ENCODE peak calls at places on chromosomes 7 and 10, in seven cellular contexts. One of them, this sample, is unnamed.

GRCh38 chr7:108028111-108028510 is 25.1 kb upstream of the LAMB1 start:
- DNase-seq in heart left ventricle: no peak
- DNase-seq in choroid plexus epithelial cell: no peak
- DNase-seq in cardiac fibroblast: no peak
- DNase-seq in tibial artery: no peak
- DNase-seq in HFF-Myc: no peak
- DNase-seq in gastrocnemius medialis: no peak
- DNase-seq in this sample: no peak

GRCh38 chr7:4996696-4997222 is 37.8 kb upstream of the MMD2 start:
- DNase-seq in heart left ventricle: no peak
- DNase-seq in choroid plexus epithelial cell: no peak
- DNase-seq in cardiac fibroblast: no peak
- DNase-seq in tibial artery: no peak
- DNase-seq in HFF-Myc: no peak
- DNase-seq in gastrocnemius medialis: no peak
- DNase-seq in this sample: no peak

GRCh38 chr10:43045631-43046287 is 31.1 kb upstream of the RET start:
- DNase-seq in heart left ventricle: no peak
- DNase-seq in choroid plexus epithelial cell: no peak
- DNase-seq in cardiac fibroblast: no peak
- DNase-seq in tibial artery: peak; percentile 19
- DNase-seq in HFF-Myc: no peak
- DNase-seq in gastrocnemius medialis: peak; percentile 7
- DNase-seq in this sample: no peak

GRCh38 chr7:70894799-70895198 is 237.1 kb upstream of the GALNT17 start:
- DNase-seq in heart left ventricle: no peak
- DNase-seq in choroid plexus epithelial cell: no peak
- DNase-seq in cardiac fibroblast: no peak
- DNase-seq in tibial artery: no peak
- DNase-seq in HFF-Myc: no peak
- DNase-seq in gastrocnemius medialis: no peak
- DNase-seq in this sample: no peak

GRCh38 chr7:135970682-135971365 is 6.3 kb downstream of the MTPN start:
- DNase-seq in heart left ventricle: no peak
- DNase-seq in choroid plexus epithelial cell: no peak
- DNase-seq in cardiac fibroblast: no peak
- DNase-seq in tibial artery: no peak
- DNase-seq in HFF-Myc: no peak
- DNase-seq in gastrocnemius medialis: no peak
- DNase-seq in this sample: peak; percentile 48

GRCh38 chr10:112471878-112472487 is 25.0 kb downstream of the VTI1A start:
- DNase-seq in heart left ventricle: no peak
- DNase-seq in choroid plexus epithelial cell: peak; percentile 81
- DNase-seq in cardiac fibroblast: peak; percentile 75
- DNase-seq in tibial artery: no peak
- DNase-seq in HFF-Myc: peak; percentile 26
- DNase-seq in gastrocnemius medialis: no peak
- DNase-seq in this sample: peak; percentile 65

GRCh38 chr7:29884399-29885272 is 78.3 kb downstream of the WIPF3 start:
- DNase-seq in heart left ventricle: no peak
- DNase-seq in choroid plexus epithelial cell: no peak
- DNase-seq in cardiac fibroblast: no peak
- DNase-seq in tibial artery: no peak
- DNase-seq in HFF-Myc: no peak
- DNase-seq in gastrocnemius medialis: no peak
- DNase-seq in this sample: no peak

GRCh38 chr7:7911339-7911738 is 57.3 kb upstream of the GLCCI1 start:
- DNase-seq in heart left ventricle: no peak
- DNase-seq in choroid plexus epithelial cell: peak; percentile 90
- DNase-seq in cardiac fibroblast: peak; percentile 59
- DNase-seq in tibial artery: no peak
- DNase-seq in HFF-Myc: peak; percentile 9
- DNase-seq in gastrocnemius medialis: no peak
- DNase-seq in this sample: no peak

GRCh38 chr10:72329290-72330058 is 25.2 kb downstream of the DNAJB12 start:
- DNase-seq in heart left ventricle: peak; percentile 51
- DNase-seq in choroid plexus epithelial cell: no peak
- DNase-seq in cardiac fibroblast: no peak
- DNase-seq in tibial artery: peak; percentile 75
- DNase-seq in HFF-Myc: no peak
- DNase-seq in gastrocnemius medialis: no peak
- DNase-seq in this sample: no peak

GRCh38 chr7:54981913-54982312 is 36.9 kb upstream of the EGFR start:
- DNase-seq in heart left ventricle: no peak
- DNase-seq in choroid plexus epithelial cell: no peak
- DNase-seq in cardiac fibroblast: no peak
- DNase-seq in tibial artery: no peak
- DNase-seq in HFF-Myc: no peak
- DNase-seq in gastrocnemius medialis: no peak
- DNase-seq in this sample: no peak

GRCh38 chr7:115471891-115472290 is 550.0 kb downstream of the MDFIC start:
- DNase-seq in heart left ventricle: no peak
- DNase-seq in choroid plexus epithelial cell: peak; percentile 15
- DNase-seq in cardiac fibroblast: peak; percentile 54
- DNase-seq in tibial artery: no peak
- DNase-seq in HFF-Myc: peak; percentile 21
- DNase-seq in gastrocnemius medialis: no peak
- DNase-seq in this sample: no peak

GRCh38 chr7:106959753-106960152 is 84.8 kb upstream of the PRKAR2B start:
- DNase-seq in heart left ventricle: no peak
- DNase-seq in choroid plexus epithelial cell: no peak
- DNase-seq in cardiac fibroblast: no peak
- DNase-seq in tibial artery: no peak
- DNase-seq in HFF-Myc: no peak
- DNase-seq in gastrocnemius medialis: no peak
- DNase-seq in this sample: no peak

GRCh38 chr7:56256108-56256507 is 139.9 kb upstream of the NUPR2 start:
- DNase-seq in heart left ventricle: no peak
- DNase-seq in choroid plexus epithelial cell: no peak
- DNase-seq in cardiac fibroblast: no peak
- DNase-seq in tibial artery: no peak
- DNase-seq in HFF-Myc: no peak
- DNase-seq in gastrocnemius medialis: no peak
- DNase-seq in this sample: no peak

GRCh38 chr7:3082831-3083230 is 39.2 kb upstream of the CARD11 start:
- DNase-seq in heart left ventricle: no peak
- DNase-seq in choroid plexus epithelial cell: no peak
- DNase-seq in cardiac fibroblast: no peak
- DNase-seq in tibial artery: no peak
- DNase-seq in HFF-Myc: no peak
- DNase-seq in gastrocnemius medialis: no peak
- DNase-seq in this sample: peak; percentile 64

GRCh38 chr10:103231047-103231551 is 14.6 kb upstream of the RPEL1 start:
- DNase-seq in heart left ventricle: no peak
- DNase-seq in choroid plexus epithelial cell: peak; percentile 96
- DNase-seq in cardiac fibroblast: peak; percentile 96
- DNase-seq in tibial artery: no peak
- DNase-seq in HFF-Myc: peak; percentile 73
- DNase-seq in gastrocnemius medialis: peak; percentile 68
- DNase-seq in this sample: no peak

GRCh38 chr10:16748749-16749148 is 68.5 kb downstream of the RSU1 start:
- DNase-seq in heart left ventricle: no peak
- DNase-seq in choroid plexus epithelial cell: no peak
- DNase-seq in cardiac fibroblast: no peak
- DNase-seq in tibial artery: no peak
- DNase-seq in HFF-Myc: no peak
- DNase-seq in gastrocnemius medialis: no peak
- DNase-seq in this sample: no peak

GRCh38 chr7:7157177-7157886 is 25.0 kb upstream of the C1GALT1 start:
- DNase-seq in heart left ventricle: peak; percentile 24
- DNase-seq in choroid plexus epithelial cell: peak; percentile 82
- DNase-seq in cardiac fibroblast: peak; percentile 67
- DNase-seq in tibial artery: no peak
- DNase-seq in HFF-Myc: no peak
- DNase-seq in gastrocnemius medialis: no peak
- DNase-seq in this sample: peak; percentile 99

GRCh38 chr10:52283174-52283573 is 30.9 kb upstream of the DKK1 start:
- DNase-seq in heart left ventricle: no peak
- DNase-seq in choroid plexus epithelial cell: peak; percentile 41
- DNase-seq in cardiac fibroblast: peak; percentile 23
- DNase-seq in tibial artery: no peak
- DNase-seq in HFF-Myc: no peak
- DNase-seq in gastrocnemius medialis: no peak
- DNase-seq in this sample: no peak

GRCh38 chr7:111384065-111384891 is 178.0 kb downstream of the IMMP2L start:
- DNase-seq in heart left ventricle: no peak
- DNase-seq in choroid plexus epithelial cell: peak; percentile 74
- DNase-seq in cardiac fibroblast: peak; percentile 56
- DNase-seq in tibial artery: no peak
- DNase-seq in HFF-Myc: no peak
- DNase-seq in gastrocnemius medialis: no peak
- DNase-seq in this sample: no peak

DNA sequence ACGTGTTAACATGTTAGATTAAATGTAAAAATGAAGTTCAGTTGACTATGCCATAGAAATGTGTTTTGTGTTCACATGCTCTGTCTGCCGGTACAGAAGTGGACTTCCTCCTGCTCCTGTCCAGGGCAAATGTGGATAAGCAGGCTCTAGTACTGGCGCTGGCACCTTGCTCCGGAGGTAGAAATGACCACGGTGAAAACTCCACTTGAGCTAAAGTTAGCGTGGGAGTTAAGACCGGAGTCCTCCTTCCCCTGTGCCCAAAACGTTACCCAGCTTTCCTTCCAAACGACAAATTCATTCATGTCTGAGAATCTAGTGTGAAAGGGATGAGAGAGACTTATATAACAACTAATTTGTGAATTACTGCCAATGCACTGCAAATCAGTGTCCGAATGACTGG is 35.0 kb upstream of the ATP6V0A4 start:
- DNase-seq in heart left ventricle: no peak
- DNase-seq in choroid plexus epithelial cell: no peak
- DNase-seq in cardiac fibroblast: no peak
- DNase-seq in tibial artery: no peak
- DNase-seq in HFF-Myc: no peak
- DNase-seq in gastrocnemius medialis: no peak
- DNase-seq in this sample: no peak
- H3K4me3 ChIP-seq in heart left ventricle: no peak overlapping the region
- H3K4me3 ChIP-seq in choroid plexus epithelial cell: no peak overlapping the region
- H3K4me3 ChIP-seq in cardiac fibroblast: no peak overlapping the region
- H3K4me3 ChIP-seq in tibial artery: no peak overlapping the region
- H3K4me3 ChIP-seq in HFF-Myc: no peak overlapping the region
- H3K4me3 ChIP-seq in gastrocnemius medialis: no peak overlapping the region
- H3K4me3 ChIP-seq in this sample: no peak overlapping the region

GRCh38 chr10:110494532-110494931 is 3.2 kb upstream of the DUSP5 start:
- DNase-seq in heart left ventricle: no peak
- DNase-seq in choroid plexus epithelial cell: no peak
- DNase-seq in cardiac fibroblast: no peak
- DNase-seq in tibial artery: no peak
- DNase-seq in HFF-Myc: no peak
- DNase-seq in gastrocnemius medialis: no peak
- DNase-seq in this sample: no peak
- H3K4me3 ChIP-seq in heart left ventricle: no peak overlapping the region
- H3K4me3 ChIP-seq in choroid plexus epithelial cell: no peak overlapping the region
- H3K4me3 ChIP-seq in cardiac fibroblast: no peak overlapping the region
- H3K4me3 ChIP-seq in tibial artery: no peak overlapping the region
- H3K4me3 ChIP-seq in HFF-Myc: no peak overlapping the region
- H3K4me3 ChIP-seq in gastrocnemius medialis: no peak overlapping the region
- H3K4me3 ChIP-seq in this sample: no peak overlapping the region

DNA sequence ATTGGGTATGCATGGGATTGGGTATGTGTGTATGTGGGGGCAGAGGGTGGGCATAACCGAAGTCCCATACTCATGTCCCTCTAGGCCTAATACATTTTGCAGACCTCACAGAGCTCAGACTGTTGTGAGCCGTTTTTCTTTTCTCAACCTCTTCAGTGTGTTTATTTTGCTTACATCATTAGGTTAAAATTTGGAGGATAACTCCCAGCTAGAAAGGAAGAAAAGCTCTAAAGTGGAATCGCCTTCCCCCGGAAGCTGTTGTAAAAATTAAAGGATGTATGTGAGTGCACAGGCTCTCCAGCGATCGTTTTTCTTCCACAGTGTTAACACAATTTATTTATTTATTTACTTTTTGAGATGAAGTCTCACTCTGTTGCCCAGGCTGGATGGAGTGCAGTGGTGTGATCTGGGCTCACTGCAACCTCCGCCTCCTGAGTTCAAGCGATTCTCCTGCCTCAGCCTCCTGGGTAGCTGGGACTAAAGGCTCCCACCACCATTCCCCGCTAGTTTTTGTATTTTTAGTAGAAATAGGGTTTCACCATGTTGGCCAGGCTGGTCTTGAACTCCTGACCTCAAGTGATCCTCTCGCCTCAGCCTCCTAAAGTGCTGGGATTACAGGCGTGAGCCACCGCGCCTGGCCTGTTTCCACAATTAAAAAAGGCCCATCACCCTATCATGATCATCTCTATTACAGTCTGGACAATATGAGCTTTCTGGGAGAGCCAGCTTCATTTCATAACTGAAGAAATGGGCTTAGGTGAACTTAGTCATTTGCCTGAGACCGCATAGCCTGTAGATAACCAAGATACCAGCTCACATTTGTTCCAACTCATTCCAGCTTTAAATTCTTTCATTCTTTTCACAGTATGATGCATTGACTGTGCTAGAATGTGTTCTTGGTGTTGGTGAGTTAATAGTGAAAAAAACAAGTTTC is 1.7 kb upstream of the H2AZ2 start:
- DNase-seq in heart left ventricle: no peak
- DNase-seq in choroid plexus epithelial cell: peak; percentile 83
- DNase-seq in cardiac fibroblast: peak; percentile 31
- DNase-seq in tibial artery: no peak
- DNase-seq in HFF-Myc: no peak
- DNase-seq in gastrocnemius medialis: no peak
- DNase-seq in this sample: no peak
- H3K4me3 ChIP-seq in heart left ventricle: peak overlapping the region; percentile 71
- H3K4me3 ChIP-seq in choroid plexus epithelial cell: no peak overlapping the region
- H3K4me3 ChIP-seq in cardiac fibroblast: no peak overlapping the region
- H3K4me3 ChIP-seq in tibial artery: no peak overlapping the region
- H3K4me3 ChIP-seq in HFF-Myc: peak overlapping the region; percentile 87
- H3K4me3 ChIP-seq in gastrocnemius medialis: peak overlapping the region; percentile 67
- H3K4me3 ChIP-seq in this sample: peak overlapping the region; percentile 86

GRCh38 chr7:1741751-1742554 is 71.9 kb downstream of the ELFN1 start:
- DNase-seq in heart left ventricle: no peak
- DNase-seq in choroid plexus epithelial cell: no peak
- DNase-seq in cardiac fibroblast: no peak
- DNase-seq in tibial artery: no peak
- DNase-seq in HFF-Myc: no peak
- DNase-seq in gastrocnemius medialis: no peak
- DNase-seq in this sample: no peak
- H3K4me3 ChIP-seq in heart left ventricle: peak overlapping the region; percentile 1
- H3K4me3 ChIP-seq in choroid plexus epithelial cell: no peak overlapping the region
- H3K4me3 ChIP-seq in cardiac fibroblast: no peak overlapping the region
- H3K4me3 ChIP-seq in tibial artery: no peak overlapping the region
- H3K4me3 ChIP-seq in HFF-Myc: no peak overlapping the region
- H3K4me3 ChIP-seq in gastrocnemius medialis: peak overlapping the region; percentile 9
- H3K4me3 ChIP-seq in this sample: no peak overlapping the region